ENCODE peak calls at places on chromosomes 6 and 20, in four cellular contexts. One of them, this sample, is unnamed.

GRCh38 chr6:36249536-36249935 is 20.3 kb upstream of the PNPLA1 start:
- DNase-seq in left ventricle myocardium inferior: no peak
- DNase-seq in neural crest cell: no peak
- DNase-seq in B cell: no peak
- DNase-seq in this sample: no peak

GRCh38 chr6:130120731-130121130 is 102.0 kb downstream of the SAMD3 start:
- DNase-seq in left ventricle myocardium inferior: no peak
- DNase-seq in neural crest cell: no peak
- DNase-seq in B cell: no peak
- DNase-seq in this sample: no peak

GRCh38 chr20:1205802-1206201 is 2.5 kb downstream of the C20orf202 start:
- DNase-seq in left ventricle myocardium inferior: no peak
- DNase-seq in neural crest cell: no peak
- DNase-seq in B cell: no peak
- DNase-seq in this sample: no peak

GRCh38 chr6:73710470-73710869 is 14.5 kb downstream of the CD109 start:
- DNase-seq in left ventricle myocardium inferior: no peak
- DNase-seq in neural crest cell: no peak
- DNase-seq in B cell: no peak
- DNase-seq in this sample: no peak

GRCh38 chr6:166439366-166440091 is 56.8 kb upstream of the MPC1 start:
- DNase-seq in left ventricle myocardium inferior: no peak
- DNase-seq in neural crest cell: no peak
- DNase-seq in B cell: no peak
- DNase-seq in this sample: no peak

GRCh38 chr6:158185729-158186456 is 17.7 kb downstream of the GTF2H5 start:
- DNase-seq in left ventricle myocardium inferior: no peak
- DNase-seq in neural crest cell: no peak
- DNase-seq in B cell: no peak
- DNase-seq in this sample: no peak

GRCh38 chr6:146433881-146434741 is 109.5 kb upstream of the RAB32 start:
- DNase-seq in left ventricle myocardium inferior: no peak
- DNase-seq in neural crest cell: no peak
- DNase-seq in B cell: no peak
- DNase-seq in this sample: no peak

GRCh38 chr6:167904791-167905190 is 78.1 kb downstream of the AFDN start:
- DNase-seq in left ventricle myocardium inferior: no peak
- DNase-seq in neural crest cell: no peak
- DNase-seq in B cell: no peak
- DNase-seq in this sample: no peak

GRCh38 chr6:150142657-150143501 is at the start of gene PPP1R14C:
- DNase-seq in left ventricle myocardium inferior: peak
- DNase-seq in neural crest cell: peak
- DNase-seq in B cell: no peak
- DNase-seq in this sample: peak

GRCh38 chr6:150142304-150142656 is 564 bp upstream of the PPP1R14C start:
- DNase-seq in left ventricle myocardium inferior: no peak
- DNase-seq in neural crest cell: no peak
- DNase-seq in B cell: no peak
- DNase-seq in this sample: no peak

GRCh38 chr6:150144294-150144868 is 1.5 kb downstream of the PPP1R14C start:
- DNase-seq in left ventricle myocardium inferior: no peak
- DNase-seq in neural crest cell: no peak
- DNase-seq in B cell: no peak
- DNase-seq in this sample: no peak

GRCh38 chr6:150145427-150145826 is 2.6 kb downstream of the PPP1R14C start:
- DNase-seq in left ventricle myocardium inferior: no peak
- DNase-seq in neural crest cell: no peak
- DNase-seq in B cell: no peak
- DNase-seq in this sample: no peak

DNA sequence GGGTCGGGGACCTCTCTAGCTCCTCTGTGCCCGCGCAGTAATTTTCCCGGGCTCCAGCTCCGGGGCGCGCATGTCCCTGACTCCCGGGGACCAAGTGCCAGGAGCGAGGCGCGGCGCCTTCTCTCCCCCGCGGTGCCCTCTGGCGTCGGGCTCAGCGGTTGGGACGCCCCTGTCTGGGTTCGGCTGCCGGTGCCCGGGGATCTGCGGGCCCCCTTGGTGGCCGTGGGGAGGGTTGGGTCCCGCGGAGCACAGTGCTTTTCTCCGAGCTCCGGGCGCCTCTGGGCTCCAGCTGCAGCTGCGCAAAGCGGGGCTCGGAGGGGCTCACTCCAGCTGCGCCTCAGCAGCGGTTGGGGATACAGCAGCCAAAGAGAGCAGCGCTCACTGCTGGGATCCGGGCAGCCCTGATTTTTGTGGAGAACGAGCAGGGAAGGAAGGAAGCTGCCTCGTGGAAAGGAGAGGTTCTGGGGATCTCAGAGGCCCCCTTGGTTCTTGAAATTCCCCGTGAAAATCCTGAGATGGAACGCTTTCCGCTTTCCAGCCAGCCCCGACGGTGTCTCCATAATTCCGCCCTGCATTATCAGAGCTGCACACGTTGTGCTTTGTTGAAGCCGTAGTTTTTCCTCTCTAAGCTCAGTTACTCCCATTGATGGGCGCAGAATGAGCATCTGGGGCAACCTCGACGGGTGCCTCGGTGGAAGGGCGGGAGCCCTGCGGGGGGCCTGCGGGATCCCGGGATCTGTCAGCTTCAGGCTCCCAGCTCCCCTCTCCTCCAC is 863 bp downstream of the PPP1R14C start:
- DNase-seq in left ventricle myocardium inferior: peak
- DNase-seq in neural crest cell: peak
- DNase-seq in B cell: no peak
- DNase-seq in this sample: peak
- TF ChIP-seq CTCF in left ventricle myocardium inferior: peak
- TF ChIP-seq CTCF in neural crest cell: no peak
- TF ChIP-seq CTCF in B cell: no peak
- TF ChIP-seq CTCF in this sample: peak

DNA sequence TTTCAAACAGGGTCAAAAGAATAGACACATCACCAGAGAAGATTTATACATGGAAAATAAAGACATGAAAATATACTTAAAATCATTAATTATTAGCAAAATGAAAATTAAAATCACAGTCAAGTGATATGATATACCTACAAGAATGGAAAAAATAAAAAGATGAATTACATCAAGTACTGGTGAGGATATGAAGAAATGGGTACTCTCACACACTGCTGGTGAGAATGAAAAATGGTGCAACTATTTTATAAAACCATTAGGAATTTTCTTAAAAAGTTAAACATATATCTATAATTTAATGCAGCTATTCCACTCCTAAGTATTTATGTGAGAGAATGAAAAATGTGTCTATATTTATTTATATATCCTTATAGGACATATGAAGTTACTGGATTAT is 136.3 kb upstream of the GRIK2 start:
- DNase-seq in left ventricle myocardium inferior: no peak
- DNase-seq in neural crest cell: no peak
- DNase-seq in B cell: no peak
- DNase-seq in this sample: no peak
- TF ChIP-seq CTCF in left ventricle myocardium inferior: no peak
- TF ChIP-seq CTCF in neural crest cell: no peak
- TF ChIP-seq CTCF in B cell: no peak
- TF ChIP-seq CTCF in this sample: no peak

GRCh38 chr6:28863607-28864320 is 60.0 kb downstream of the TRIM27 start:
- DNase-seq in left ventricle myocardium inferior: peak
- DNase-seq in neural crest cell: peak
- DNase-seq in B cell: peak
- DNase-seq in this sample: peak

GRCh38 chr6:28867078-28867414 is 56.7 kb downstream of the TRIM27 start:
- DNase-seq in left ventricle myocardium inferior: no peak
- DNase-seq in neural crest cell: no peak
- DNase-seq in B cell: no peak
- DNase-seq in this sample: no peak

GRCh38 chr6:28866342-28867077 is 57.3 kb downstream of the TRIM27 start:
- DNase-seq in left ventricle myocardium inferior: peak
- DNase-seq in neural crest cell: peak
- DNase-seq in B cell: peak
- DNase-seq in this sample: peak

GRCh38 chr6:28862077-28862476 is 61.7 kb downstream of the TRIM27 start:
- DNase-seq in left ventricle myocardium inferior: no peak
- DNase-seq in neural crest cell: no peak
- DNase-seq in B cell: no peak
- DNase-seq in this sample: no peak

GRCh38 chr6:28864321-28864923 is 59.4 kb downstream of the TRIM27 start:
- DNase-seq in left ventricle myocardium inferior: no peak
- DNase-seq in neural crest cell: no peak
- DNase-seq in B cell: no peak
- DNase-seq in this sample: no peak
- TF ChIP-seq CTCF in left ventricle myocardium inferior: no peak
- TF ChIP-seq CTCF in neural crest cell: no peak
- TF ChIP-seq CTCF in B cell: no peak
- TF ChIP-seq CTCF in this sample: peak

GRCh38 chr20:49543858-49544437 is 24.0 kb downstream of the PTGIS start:
- DNase-seq in left ventricle myocardium inferior: no peak
- DNase-seq in neural crest cell: no peak
- DNase-seq in B cell: no peak
- DNase-seq in this sample: no peak

GRCh38 chr20:49543071-49543857 is 24.7 kb downstream of the PTGIS start:
- DNase-seq in left ventricle myocardium inferior: no peak
- DNase-seq in neural crest cell: no peak
- DNase-seq in B cell: no peak
- DNase-seq in this sample: no peak

GRCh38 chr20:49548371-49548947 is 19.5 kb downstream of the PTGIS start:
- DNase-seq in left ventricle myocardium inferior: no peak
- DNase-seq in neural crest cell: no peak
- DNase-seq in B cell: no peak
- DNase-seq in this sample: no peak

GRCh38 chr20:49544535-49544934 is 23.4 kb downstream of the PTGIS start:
- DNase-seq in left ventricle myocardium inferior: no peak
- DNase-seq in neural crest cell: no peak
- DNase-seq in B cell: no peak
- DNase-seq in this sample: no peak

GRCh38 chr20:49545572-49545971 is 22.4 kb downstream of the PTGIS start:
- DNase-seq in left ventricle myocardium inferior: no peak
- DNase-seq in neural crest cell: no peak
- DNase-seq in B cell: no peak
- DNase-seq in this sample: no peak
- TF ChIP-seq CTCF in left ventricle myocardium inferior: no peak
- TF ChIP-seq CTCF in neural crest cell: peak
- TF ChIP-seq CTCF in B cell: no peak
- TF ChIP-seq CTCF in this sample: no peak

GRCh38 chr6:75504902-75505233 is 11.3 kb upstream of the FILIP1 start:
- DNase-seq in left ventricle myocardium inferior: no peak
- DNase-seq in neural crest cell: no peak
- DNase-seq in B cell: no peak
- DNase-seq in this sample: no peak
- TF ChIP-seq CTCF in left ventricle myocardium inferior: peak
- TF ChIP-seq CTCF in neural crest cell: no peak
- TF ChIP-seq CTCF in B cell: no peak
- TF ChIP-seq CTCF in this sample: no peak

DNA sequence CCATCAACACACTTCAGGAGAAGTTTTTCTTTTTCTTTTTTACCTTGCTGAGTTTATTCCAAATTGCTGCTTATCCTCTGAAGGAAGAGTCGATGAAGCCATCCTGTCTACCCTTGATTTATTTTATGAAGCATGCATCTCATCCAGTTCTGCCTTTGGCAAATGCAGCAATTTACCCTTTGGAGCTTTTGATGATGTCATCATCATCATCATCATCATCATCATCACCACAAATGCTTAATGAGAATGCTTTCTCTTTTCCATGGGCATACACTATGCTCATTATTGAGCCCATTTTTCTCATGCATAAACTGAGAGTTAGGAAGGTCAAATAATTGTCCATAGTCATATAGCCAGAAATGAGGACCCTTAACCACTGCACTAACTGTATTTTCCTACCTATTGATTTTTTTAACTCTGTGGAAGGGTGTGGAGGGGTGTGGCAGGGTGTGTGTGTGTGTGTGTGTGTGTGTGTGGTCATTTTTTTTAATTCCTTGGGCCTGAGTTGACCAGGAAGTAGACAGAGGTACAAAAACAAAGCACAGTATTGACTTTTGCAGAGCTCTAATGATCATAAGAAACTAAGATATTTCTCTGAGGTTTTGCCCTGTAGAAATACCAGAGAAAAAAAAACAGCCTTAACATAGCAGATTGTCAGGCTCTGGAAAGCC is 82.8 kb downstream of the COL9A1 start:
- DNase-seq in left ventricle myocardium inferior: no peak
- DNase-seq in neural crest cell: no peak
- DNase-seq in B cell: no peak
- DNase-seq in this sample: no peak
- TF ChIP-seq CTCF in left ventricle myocardium inferior: no peak
- TF ChIP-seq CTCF in neural crest cell: no peak
- TF ChIP-seq CTCF in B cell: no peak
- TF ChIP-seq CTCF in this sample: no peak